ENCODE peak calls at places on chromosomes 11 and 22, in four cellular contexts. Z, H, C and N are unnamed samples.

GRCh38 chr11:6027501-6027900 is 3.1 kb downstream of the OR56A1 start:
- DNase-seq in Z (no peak), H (no peak), C (no peak), N (no peak)

GRCh38 chr11:3167143-3168119 is 2.3 kb upstream of the OSBPL5 start:
- DNase-seq in C (no peak), H (no peak), Z (no peak), N (peak; percentile 65)

GRCh38 chr22:46596032-46596441 is 24.1 kb upstream of the GRAMD4 start:
- DNase-seq in Z (no peak), C (no peak), H (no peak), N (no peak)

GRCh38 chr11:73797457-73797856 is 9.8 kb downstream of the MRPL48 start:
- DNase-seq in C (no peak), Z (no peak), H (no peak), N (no peak)

GRCh38 chr11:5522308-5522707 is 5.8 kb upstream of the UBQLNL start:
- DNase-seq in C (no peak), Z (no peak), H (no peak), N (no peak)

GRCh38 chr22:37601540-37602442 is 6.8 kb upstream of the GGA1 start:
- DNase-seq in Z (peak; percentile 80), C (no peak), H (no peak), N (no peak)

GRCh38 chr11:75351541-75352416 is at the start of gene ARRB1:
- DNase-seq in H (peak; percentile 44), C (no peak), Z (peak; percentile 80), N (peak; percentile 74)

GRCh38 chr22:25777870-25778269 is 35.9 kb downstream of the MYO18B start:
- DNase-seq in H (no peak), C (no peak), Z (peak; percentile 23), N (no peak)

GRCh38 chr22:25779890-25780289 is 37.9 kb downstream of the MYO18B start:
- DNase-seq in H (no peak), Z (no peak), C (no peak), N (no peak)

GRCh38 chr11:72091292-72091691 is 10.6 kb downstream of the LRRC51 start:
- DNase-seq in Z (peak; percentile 87), C (no peak), H (peak; percentile 69), N (peak; percentile 82)

GRCh38 chr11:18046116-18046777 is at the start of gene TPH1:
- DNase-seq in C (no peak), H (peak; percentile 34), Z (peak; percentile 45), N (peak; percentile 65)

GRCh38 chr11:86620796-86621575 is 51.4 kb downstream of the ME3 start:
- DNase-seq in C (no peak), H (no peak), Z (no peak), N (no peak)

GRCh38 chr11:15192007-15192556 is 77.4 kb downstream of the INSC start:
- DNase-seq in Z (no peak), H (no peak), C (no peak), N (no peak)

GRCh38 chr11:86987687-86988086 is 32.5 kb upstream of the FZD4 start:
- DNase-seq in C (no peak), Z (no peak), H (no peak), N (no peak)

GRCh38 chr11:111983187-111983986 is 41.8 kb upstream of the DLAT start:
- DNase-seq in C (no peak), Z (peak; percentile 80), H (no peak), N (peak; percentile 25)

GRCh38 chr11:62145261-62145871 is 21.6 kb downstream of the INCENP start:
- DNase-seq in C (peak; percentile 78), H (no peak), Z (peak; percentile 13), N (no peak)

GRCh38 chr22:37462983-37463382 is 23.2 kb downstream of the MFNG start:
- DNase-seq in H (no peak), C (no peak), Z (no peak), N (no peak)

GRCh38 chr11:62732830-62733229 is 4.5 kb downstream of the TTC9C start:
- DNase-seq in C (no peak), H (no peak), Z (no peak), N (no peak)

GRCh38 chr11:6319001-6319878 is 1.1 kb downstream of the CAVIN3 start:
- DNase-seq in Z (no peak), H (no peak), C (peak; percentile 85), N (peak; percentile 66)

GRCh38 chr11:126519653-126520573 is 164.4 kb downstream of the ST3GAL4 start:
- DNase-seq in C (no peak), Z (no peak), H (no peak), N (no peak)

GRCh38 chr11:29634248-29634647 is 382.6 kb downstream of the KCNA4 start:
- DNase-seq in H (no peak), Z (no peak), C (no peak), N (no peak)

GRCh38 chr11:2219318-2220017 is 47.9 kb upstream of the TH start:
- DNase-seq in Z (no peak), C (peak; percentile 76), H (no peak), N (no peak)

GRCh38 chr11:1674194-1674878 is 22.7 kb upstream of the KRTAP5-6 start:
- DNase-seq in H (no peak), Z (no peak), C (no peak), N (no peak)

GRCh38 chr11:65498977-65499712 is at the start of gene MALAT1:
- DNase-seq in H (peak; percentile 93), Z (peak; percentile 97), C (peak; percentile 97), N (peak; percentile 93)

GRCh38 chr11:72217856-72218745 is 1.5 kb downstream of the FOLR2 start:
- DNase-seq in C (peak; percentile 60), Z (no peak), H (no peak), N (no peak)

GRCh38 chr11:71238285-71238875 is 14.0 kb downstream of the SHANK2 start:
- DNase-seq in C (no peak), H (no peak), Z (no peak), N (no peak)

GRCh38 chr11:117768506-117768905 is 28.5 kb downstream of the DSCAML1 start:
- DNase-seq in H (no peak), Z (no peak), C (no peak), N (no peak)

GRCh38 chr22:23396362-23397007 is 183.6 kb downstream of the IGLL1 start:
- DNase-seq in Z (no peak), C (no peak), H (no peak), N (no peak)

GRCh38 chr22:41976961-41977566 is 7.8 kb downstream of the SEPTIN3 start:
- DNase-seq in Z (no peak), H (no peak), C (no peak), N (peak; percentile 70)
- TF ChIP-seq CTCF in Z (no peak), H (no peak), C (no peak), N (no peak)

GRCh38 chr11:11987503-11988022 is 20.9 kb downstream of the DKK3 start:
- DNase-seq in H (no peak), C (no peak), Z (no peak), N (no peak)

GRCh38 chr11:11988862-11989261 is 19.6 kb downstream of the DKK3 start:
- DNase-seq in Z (no peak), C (no peak), H (no peak), N (no peak)

GRCh38 chr11:11989774-11990744 is 18.4 kb downstream of the DKK3 start:
- DNase-seq in Z (no peak), C (no peak), H (no peak), N (no peak)

GRCh38 chr11:11985954-11986949 is 22.2 kb downstream of the DKK3 start:
- DNase-seq in H (no peak), C (no peak), Z (no peak), N (no peak)

GRCh38 chr11:11988099-11988651 is 20.3 kb downstream of the DKK3 start:
- DNase-seq in Z (no peak), C (no peak), H (no peak), N (no peak)
- TF ChIP-seq CTCF in Z (no peak), C (no peak), H (no peak), N (peak; percentile 28)

GRCh38 chr11:56521955-56522354 is 21.1 kb downstream of the OR5M11 start:
- DNase-seq in C (no peak), Z (no peak), H (no peak), N (no peak)
- TF ChIP-seq CTCF in C (peak; percentile 11), Z (peak; percentile 14), H (no peak), N (peak; percentile 37)

GRCh38 chr22:20982563-20982882 is 426 bp downstream of the LZTR1 start:
- DNase-seq in H (no peak), Z (no peak), C (no peak), N (no peak)
- TF ChIP-seq CTCF in H (no peak), Z (no peak), C (no peak), N (no peak)

DNA sequence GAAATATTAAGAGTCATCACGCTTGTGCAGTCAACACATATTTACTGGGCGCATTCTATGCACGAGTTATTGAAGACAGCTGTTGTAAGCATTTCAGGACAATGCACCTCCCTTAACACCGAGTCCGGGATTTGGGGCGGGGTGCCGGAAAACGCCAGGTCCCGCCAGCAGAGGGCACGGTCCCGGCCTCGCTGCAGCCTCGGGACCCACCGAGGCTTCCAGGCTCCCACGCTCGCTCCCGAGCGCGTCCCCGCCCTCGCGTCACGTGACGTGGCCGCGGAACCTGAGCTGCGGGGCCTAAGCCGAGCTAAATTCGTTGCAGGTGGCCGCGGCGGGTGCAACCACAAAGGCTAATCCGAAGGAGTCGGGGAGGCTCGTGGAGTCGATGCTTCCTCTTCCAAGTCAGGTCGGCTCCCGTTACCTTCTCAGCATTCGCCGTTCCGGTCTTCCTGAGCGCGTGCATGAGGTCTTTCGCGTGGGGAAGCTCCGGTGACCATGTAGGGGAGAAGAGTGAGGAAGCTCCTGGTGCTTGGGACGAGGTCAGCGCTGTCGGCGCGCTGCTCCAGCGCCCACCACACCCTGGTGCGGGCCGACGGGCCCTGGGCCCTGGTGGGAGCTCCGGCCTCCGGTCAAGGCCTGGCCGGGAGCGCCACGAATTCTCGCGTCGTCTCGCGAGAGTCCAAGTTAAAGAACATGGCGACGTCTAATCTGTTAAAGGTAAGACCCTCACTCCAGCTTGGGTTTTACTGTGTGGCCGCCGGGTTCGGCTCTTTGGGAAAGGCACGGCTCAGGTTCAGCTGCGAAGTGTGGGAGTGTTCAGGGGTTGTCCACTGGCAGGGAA is at the start of gene CUL5:
- DNase-seq in H (peak; percentile 93), Z (peak; percentile 92), C (peak; percentile 98), N (peak; percentile 96)
- TF ChIP-seq CTCF in H (no peak), Z (peak; percentile 89), C (peak; percentile 90), N (peak; percentile 94)

DNA sequence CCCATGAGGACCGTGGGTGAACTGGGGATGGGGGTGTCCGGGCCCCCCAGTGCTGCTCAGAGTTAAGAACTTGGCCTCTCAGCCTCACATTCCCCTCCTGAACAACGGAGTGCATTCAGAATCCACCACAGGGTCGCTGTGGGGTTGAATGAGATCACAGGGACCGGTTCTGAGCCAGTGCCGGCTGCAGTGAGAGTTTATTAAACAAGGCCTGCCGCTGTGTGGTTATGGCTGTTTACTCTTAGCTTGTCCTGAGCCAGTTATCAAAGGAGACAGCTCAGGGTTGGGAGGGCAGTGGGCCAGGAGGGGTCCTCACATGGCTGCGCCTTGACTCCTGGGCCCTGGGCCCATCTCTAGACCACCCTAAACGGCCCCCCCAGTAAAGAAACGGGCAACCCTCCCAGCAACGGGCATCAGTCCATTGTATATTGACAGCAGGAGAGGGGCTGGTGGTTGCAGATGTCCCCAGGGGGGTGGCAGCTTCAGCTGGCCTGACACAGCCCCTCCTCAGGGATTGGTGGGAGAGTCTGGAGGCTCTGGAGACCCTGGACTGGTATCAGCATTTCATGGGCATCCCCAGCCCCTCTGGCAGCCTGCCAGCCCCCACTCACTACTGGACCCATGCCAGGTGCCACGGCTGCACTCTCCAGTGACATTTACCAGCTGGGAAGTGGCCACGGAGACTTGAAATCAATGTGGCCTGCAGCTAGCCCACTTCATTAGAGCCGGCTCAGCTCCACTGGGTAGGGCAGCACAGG is 15.1 kb upstream of the CABP7 start:
- DNase-seq in H (no peak), C (no peak), Z (peak; percentile 25), N (no peak)
- TF ChIP-seq CTCF in H (no peak), C (no peak), Z (no peak), N (no peak)